ENCODE peak calls at places on chromosomes 2 and 18, in eight cellular contexts. One of them, this sample, is unnamed.

GRCh38 chr2:169348321-169349002 is 13.9 kb downstream of the LRP2 start:
- DNase-seq in aorta: no peak
- DNase-seq in CD8-positive, alpha-beta T cell: no peak
- DNase-seq in mucosa of descending colon: no peak
- DNase-seq in PC-9: no peak
- DNase-seq in CD8-positive, alpha-beta memory T cell: no peak
- DNase-seq in fibroblast of lung: no peak
- DNase-seq in cardiac muscle cell: no peak
- DNase-seq in this sample: no peak

GRCh38 chr2:53575606-53576360 is 191.8 kb upstream of the CHAC2 start:
- DNase-seq in fibroblast of lung: no peak
- DNase-seq in PC-9: peak; percentile 16
- DNase-seq in mucosa of descending colon: no peak
- DNase-seq in CD8-positive, alpha-beta memory T cell: no peak
- DNase-seq in CD8-positive, alpha-beta T cell: no peak
- DNase-seq in aorta: no peak
- DNase-seq in cardiac muscle cell: no peak
- DNase-seq in this sample: no peak

GRCh38 chr18:1779587-1779986 is 791.7 kb downstream of the METTL4 start:
- DNase-seq in aorta: no peak
- DNase-seq in fibroblast of lung: no peak
- DNase-seq in PC-9: no peak
- DNase-seq in mucosa of descending colon: no peak
- DNase-seq in CD8-positive, alpha-beta T cell: no peak
- DNase-seq in cardiac muscle cell: no peak
- DNase-seq in CD8-positive, alpha-beta memory T cell: no peak
- DNase-seq in this sample: no peak

GRCh38 chr2:7748717-7749415 is 831.7 kb downstream of the RNF144A start:
- DNase-seq in cardiac muscle cell: no peak
- DNase-seq in PC-9: no peak
- DNase-seq in CD8-positive, alpha-beta memory T cell: peak; percentile 20
- DNase-seq in CD8-positive, alpha-beta T cell: no peak
- DNase-seq in fibroblast of lung: no peak
- DNase-seq in mucosa of descending colon: no peak
- DNase-seq in aorta: no peak
- DNase-seq in this sample: no peak

GRCh38 chr2:43265006-43265770 is 38.8 kb upstream of the ZFP36L2 start:
- DNase-seq in cardiac muscle cell: peak; percentile 80
- DNase-seq in aorta: peak; percentile 84
- DNase-seq in mucosa of descending colon: no peak
- DNase-seq in PC-9: no peak
- DNase-seq in CD8-positive, alpha-beta T cell: no peak
- DNase-seq in fibroblast of lung: peak; percentile 64
- DNase-seq in CD8-positive, alpha-beta memory T cell: no peak
- DNase-seq in this sample: peak; percentile 79

GRCh38 chr2:104885119-104885777 is 31.3 kb downstream of the POU3F3 start:
- DNase-seq in fibroblast of lung: no peak
- DNase-seq in mucosa of descending colon: no peak
- DNase-seq in CD8-positive, alpha-beta memory T cell: no peak
- DNase-seq in cardiac muscle cell: no peak
- DNase-seq in aorta: no peak
- DNase-seq in PC-9: no peak
- DNase-seq in CD8-positive, alpha-beta T cell: no peak
- DNase-seq in this sample: no peak

GRCh38 chr2:67581751-67582150 is 184.6 kb downstream of the ETAA1 start:
- DNase-seq in fibroblast of lung: no peak
- DNase-seq in cardiac muscle cell: no peak
- DNase-seq in PC-9: no peak
- DNase-seq in CD8-positive, alpha-beta T cell: no peak
- DNase-seq in mucosa of descending colon: no peak
- DNase-seq in aorta: no peak
- DNase-seq in CD8-positive, alpha-beta memory T cell: no peak
- DNase-seq in this sample: no peak

GRCh38 chr2:23386422-23387220 is 1.6 kb downstream of the KLHL29 start:
- DNase-seq in PC-9: no peak
- DNase-seq in CD8-positive, alpha-beta memory T cell: no peak
- DNase-seq in CD8-positive, alpha-beta T cell: no peak
- DNase-seq in cardiac muscle cell: peak; percentile 52
- DNase-seq in mucosa of descending colon: peak; percentile 14
- DNase-seq in fibroblast of lung: no peak
- DNase-seq in aorta: peak; percentile 52
- DNase-seq in this sample: peak; percentile 65

GRCh38 chr2:12227941-12228608 is 481.6 kb downstream of the LPIN1 start:
- DNase-seq in aorta: no peak
- DNase-seq in cardiac muscle cell: no peak
- DNase-seq in PC-9: no peak
- DNase-seq in CD8-positive, alpha-beta memory T cell: no peak
- DNase-seq in CD8-positive, alpha-beta T cell: no peak
- DNase-seq in mucosa of descending colon: no peak
- DNase-seq in fibroblast of lung: peak; percentile 75
- DNase-seq in this sample: no peak

GRCh38 chr2:110959233-110959632 is 161.5 kb upstream of the BCL2L11 start:
- DNase-seq in aorta: no peak
- DNase-seq in CD8-positive, alpha-beta memory T cell: no peak
- DNase-seq in CD8-positive, alpha-beta T cell: no peak
- DNase-seq in PC-9: no peak
- DNase-seq in fibroblast of lung: no peak
- DNase-seq in mucosa of descending colon: no peak
- DNase-seq in cardiac muscle cell: no peak
- DNase-seq in this sample: no peak

GRCh38 chr2:224523626-224524577 is 61.3 kb downstream of the CUL3 start:
- DNase-seq in CD8-positive, alpha-beta T cell: no peak
- DNase-seq in aorta: no peak
- DNase-seq in fibroblast of lung: no peak
- DNase-seq in cardiac muscle cell: no peak
- DNase-seq in mucosa of descending colon: no peak
- DNase-seq in PC-9: no peak
- DNase-seq in CD8-positive, alpha-beta memory T cell: no peak
- DNase-seq in this sample: no peak

GRCh38 chr2:72511906-72512305 is 313.9 kb downstream of the EXOC6B start:
- DNase-seq in aorta: no peak
- DNase-seq in mucosa of descending colon: no peak
- DNase-seq in PC-9: no peak
- DNase-seq in CD8-positive, alpha-beta memory T cell: no peak
- DNase-seq in CD8-positive, alpha-beta T cell: no peak
- DNase-seq in fibroblast of lung: no peak
- DNase-seq in cardiac muscle cell: no peak
- DNase-seq in this sample: no peak

GRCh38 chr18:48488388-48488850 is 50.4 kb upstream of the CTIF start:
- DNase-seq in CD8-positive, alpha-beta T cell: no peak
- DNase-seq in aorta: peak; percentile 91
- DNase-seq in PC-9: peak; percentile 95
- DNase-seq in fibroblast of lung: peak; percentile 73
- DNase-seq in mucosa of descending colon: peak; percentile 88
- DNase-seq in cardiac muscle cell: peak; percentile 94
- DNase-seq in CD8-positive, alpha-beta memory T cell: no peak
- DNase-seq in this sample: no peak

GRCh38 chr2:197786010-197786877 is 1.1 kb upstream of the BOLL start:
- DNase-seq in CD8-positive, alpha-beta T cell: peak; percentile 24
- DNase-seq in PC-9: no peak
- DNase-seq in CD8-positive, alpha-beta memory T cell: peak; percentile 28
- DNase-seq in cardiac muscle cell: peak; percentile 40
- DNase-seq in fibroblast of lung: no peak
- DNase-seq in aorta: peak; percentile 51
- DNase-seq in mucosa of descending colon: peak; percentile 51
- DNase-seq in this sample: peak; percentile 92

GRCh38 chr18:7870855-7871254 is 303.7 kb downstream of the PTPRM start:
- DNase-seq in aorta: no peak
- DNase-seq in PC-9: no peak
- DNase-seq in CD8-positive, alpha-beta memory T cell: no peak
- DNase-seq in mucosa of descending colon: no peak
- DNase-seq in cardiac muscle cell: no peak
- DNase-seq in fibroblast of lung: peak; percentile 67
- DNase-seq in CD8-positive, alpha-beta T cell: no peak
- DNase-seq in this sample: no peak

GRCh38 chr2:231429152-231429551 is 33.6 kb downstream of the B3GNT7 start:
- DNase-seq in CD8-positive, alpha-beta memory T cell: no peak
- DNase-seq in aorta: peak; percentile 7
- DNase-seq in PC-9: no peak
- DNase-seq in mucosa of descending colon: no peak
- DNase-seq in CD8-positive, alpha-beta T cell: no peak
- DNase-seq in cardiac muscle cell: no peak
- DNase-seq in fibroblast of lung: no peak
- DNase-seq in this sample: no peak

GRCh38 chr2:212381428-212382102 is 157.0 kb downstream of the ERBB4 start:
- DNase-seq in cardiac muscle cell: no peak
- DNase-seq in PC-9: no peak
- DNase-seq in mucosa of descending colon: no peak
- DNase-seq in CD8-positive, alpha-beta memory T cell: no peak
- DNase-seq in CD8-positive, alpha-beta T cell: no peak
- DNase-seq in aorta: no peak
- DNase-seq in fibroblast of lung: no peak
- DNase-seq in this sample: no peak

GRCh38 chr2:201964631-201965206 is 68.9 kb upstream of the FZD7 start:
- DNase-seq in PC-9: no peak
- DNase-seq in CD8-positive, alpha-beta memory T cell: no peak
- DNase-seq in aorta: no peak
- DNase-seq in fibroblast of lung: peak; percentile 28
- DNase-seq in CD8-positive, alpha-beta T cell: no peak
- DNase-seq in cardiac muscle cell: no peak
- DNase-seq in mucosa of descending colon: no peak
- DNase-seq in this sample: no peak

GRCh38 chr2:96636772-96637171 is 1.3 kb downstream of the KANSL3 start:
- DNase-seq in aorta: peak; percentile 65
- DNase-seq in cardiac muscle cell: no peak
- DNase-seq in mucosa of descending colon: peak; percentile 41
- DNase-seq in CD8-positive, alpha-beta memory T cell: no peak
- DNase-seq in PC-9: no peak
- DNase-seq in fibroblast of lung: peak; percentile 9
- DNase-seq in CD8-positive, alpha-beta T cell: no peak
- DNase-seq in this sample: no peak

GRCh38 chr2:9720352-9721093 is 89.7 kb upstream of the YWHAQ start:
- DNase-seq in mucosa of descending colon: no peak
- DNase-seq in fibroblast of lung: no peak
- DNase-seq in CD8-positive, alpha-beta T cell: no peak
- DNase-seq in aorta: no peak
- DNase-seq in cardiac muscle cell: no peak
- DNase-seq in CD8-positive, alpha-beta memory T cell: no peak
- DNase-seq in PC-9: no peak
- DNase-seq in this sample: no peak

GRCh38 chr2:201643216-201643651 is at the start of gene TMEM237:
- DNase-seq in PC-9: no peak
- DNase-seq in CD8-positive, alpha-beta T cell: peak; percentile 53
- DNase-seq in CD8-positive, alpha-beta memory T cell: peak; percentile 44
- DNase-seq in fibroblast of lung: peak; percentile 19
- DNase-seq in cardiac muscle cell: peak; percentile 78
- DNase-seq in mucosa of descending colon: no peak
- DNase-seq in aorta: no peak
- DNase-seq in this sample: peak; percentile 80

GRCh38 chr2:56898986-56899385 is 715.2 kb downstream of the CCDC85A start:
- DNase-seq in fibroblast of lung: no peak
- DNase-seq in aorta: no peak
- DNase-seq in CD8-positive, alpha-beta memory T cell: no peak
- DNase-seq in mucosa of descending colon: no peak
- DNase-seq in cardiac muscle cell: no peak
- DNase-seq in CD8-positive, alpha-beta T cell: no peak
- DNase-seq in PC-9: no peak
- DNase-seq in this sample: no peak

GRCh38 chr18:13095466-13095865 is 104.3 kb downstream of the CEP192 start:
- DNase-seq in PC-9: no peak
- DNase-seq in CD8-positive, alpha-beta memory T cell: no peak
- DNase-seq in cardiac muscle cell: no peak
- DNase-seq in fibroblast of lung: no peak
- DNase-seq in aorta: no peak
- DNase-seq in mucosa of descending colon: no peak
- DNase-seq in CD8-positive, alpha-beta T cell: no peak
- DNase-seq in this sample: no peak

GRCh38 chr18:74819433-74820059 is 221.9 kb downstream of the ZNF407 start:
- DNase-seq in aorta: no peak
- DNase-seq in CD8-positive, alpha-beta memory T cell: no peak
- DNase-seq in fibroblast of lung: no peak
- DNase-seq in cardiac muscle cell: peak; percentile 37
- DNase-seq in mucosa of descending colon: peak; percentile 12
- DNase-seq in CD8-positive, alpha-beta T cell: no peak
- DNase-seq in PC-9: no peak
- DNase-seq in this sample: no peak

GRCh38 chr2:144836635-144837350 is 316.9 kb upstream of the ZEB2 start:
- DNase-seq in CD8-positive, alpha-beta memory T cell: no peak
- DNase-seq in PC-9: no peak
- DNase-seq in mucosa of descending colon: no peak
- DNase-seq in aorta: no peak
- DNase-seq in fibroblast of lung: peak; percentile 34
- DNase-seq in CD8-positive, alpha-beta T cell: no peak
- DNase-seq in cardiac muscle cell: no peak
- DNase-seq in this sample: no peak

GRCh38 chr2:1718339-1719220 is 25.7 kb downstream of the PXDN start:
- DNase-seq in mucosa of descending colon: no peak
- DNase-seq in cardiac muscle cell: no peak
- DNase-seq in CD8-positive, alpha-beta T cell: no peak
- DNase-seq in CD8-positive, alpha-beta memory T cell: no peak
- DNase-seq in aorta: no peak
- DNase-seq in PC-9: peak; percentile 17
- DNase-seq in fibroblast of lung: no peak
- DNase-seq in this sample: no peak
- H3K36me3 ChIP-seq in mucosa of descending colon: no peaks in the 10 kb centered on the region
- H3K36me3 ChIP-seq in cardiac muscle cell: no peaks in the 10 kb centered on the region
- H3K36me3 ChIP-seq in CD8-positive, alpha-beta T cell: no peaks in the 10 kb centered on the region
- H3K36me3 ChIP-seq in CD8-positive, alpha-beta memory T cell: no peaks in the 10 kb centered on the region
- H3K36me3 ChIP-seq in aorta: no peaks in the 10 kb centered on the region
- H3K36me3 ChIP-seq in PC-9: no peaks in the 10 kb centered on the region
- H3K36me3 ChIP-seq in fibroblast of lung: peaks cover 2% of the 10 kb centered on the region
- H3K36me3 ChIP-seq in this sample: no peaks in the 10 kb centered on the region

GRCh38 chr2:117832332-117832731 is 17.8 kb downstream of the DDX18 start:
- DNase-seq in fibroblast of lung: peak; percentile 9
- DNase-seq in cardiac muscle cell: no peak
- DNase-seq in aorta: no peak
- DNase-seq in mucosa of descending colon: no peak
- DNase-seq in CD8-positive, alpha-beta memory T cell: no peak
- DNase-seq in PC-9: peak; percentile 9
- DNase-seq in CD8-positive, alpha-beta T cell: no peak
- DNase-seq in this sample: no peak
- H3K36me3 ChIP-seq in fibroblast of lung: no peaks in the 10 kb centered on the region
- H3K36me3 ChIP-seq in cardiac muscle cell: peaks cover 31% of the 10 kb centered on the region
- H3K36me3 ChIP-seq in aorta: peaks cover 7% of the 10 kb centered on the region
- H3K36me3 ChIP-seq in mucosa of descending colon: peaks cover 16% of the 10 kb centered on the region
- H3K36me3 ChIP-seq in CD8-positive, alpha-beta memory T cell: peaks cover 31% of the 10 kb centered on the region
- H3K36me3 ChIP-seq in PC-9: peaks cover 34% of the 10 kb centered on the region
- H3K36me3 ChIP-seq in CD8-positive, alpha-beta T cell: peaks cover 35% of the 10 kb centered on the region
- H3K36me3 ChIP-seq in this sample: peaks cover 10% of the 10 kb centered on the region

DNA sequence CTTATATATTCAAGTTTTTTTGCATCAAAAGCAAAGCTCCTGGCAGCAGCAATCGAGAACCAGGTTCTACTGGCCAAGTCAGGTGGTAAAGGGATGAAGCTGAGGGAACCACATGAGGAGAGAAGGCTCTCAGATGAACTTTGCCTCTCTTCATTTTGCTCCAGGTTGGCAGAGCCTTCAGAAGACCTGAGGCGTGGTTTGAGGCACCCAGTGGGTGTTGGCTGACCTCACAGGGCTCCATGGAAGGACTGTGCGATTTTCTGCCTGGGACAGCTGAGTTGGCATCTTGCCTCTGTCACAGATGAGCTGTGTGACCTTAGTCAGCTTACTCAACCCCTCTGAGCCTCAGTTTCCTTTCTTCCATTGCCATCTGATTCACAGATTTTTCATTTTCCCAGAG is 89.0 kb downstream of the INSIG2 start:
- DNase-seq in PC-9: no peak
- DNase-seq in cardiac muscle cell: no peak
- DNase-seq in CD8-positive, alpha-beta memory T cell: no peak
- DNase-seq in mucosa of descending colon: no peak
- DNase-seq in aorta: no peak
- DNase-seq in fibroblast of lung: no peak
- DNase-seq in CD8-positive, alpha-beta T cell: no peak
- DNase-seq in this sample: no peak
- H3K36me3 ChIP-seq in PC-9: no peaks in the 10 kb centered on the region
- H3K36me3 ChIP-seq in cardiac muscle cell: no peaks in the 10 kb centered on the region
- H3K36me3 ChIP-seq in CD8-positive, alpha-beta memory T cell: no peaks in the 10 kb centered on the region
- H3K36me3 ChIP-seq in mucosa of descending colon: no peaks in the 10 kb centered on the region
- H3K36me3 ChIP-seq in aorta: no peaks in the 10 kb centered on the region
- H3K36me3 ChIP-seq in fibroblast of lung: no peaks in the 10 kb centered on the region
- H3K36me3 ChIP-seq in CD8-positive, alpha-beta T cell: no peaks in the 10 kb centered on the region
- H3K36me3 ChIP-seq in this sample: no peaks in the 10 kb centered on the region

GRCh38 chr2:172564376-172564775 is 8.5 kb downstream of the PDK1 start:
- DNase-seq in cardiac muscle cell: no peak
- DNase-seq in CD8-positive, alpha-beta T cell: no peak
- DNase-seq in PC-9: no peak
- DNase-seq in fibroblast of lung: no peak
- DNase-seq in mucosa of descending colon: no peak
- DNase-seq in CD8-positive, alpha-beta memory T cell: no peak
- DNase-seq in aorta: no peak
- DNase-seq in this sample: no peak
- H3K36me3 ChIP-seq in cardiac muscle cell: peaks cover 70% of the 10 kb centered on the region
- H3K36me3 ChIP-seq in CD8-positive, alpha-beta T cell: peaks cover 16% of the 10 kb centered on the region
- H3K36me3 ChIP-seq in PC-9: peaks cover 72% of the 10 kb centered on the region
- H3K36me3 ChIP-seq in fibroblast of lung: peaks cover 4% of the 10 kb centered on the region
- H3K36me3 ChIP-seq in mucosa of descending colon: no peaks in the 10 kb centered on the region
- H3K36me3 ChIP-seq in CD8-positive, alpha-beta memory T cell: peaks cover 21% of the 10 kb centered on the region
- H3K36me3 ChIP-seq in aorta: no peaks in the 10 kb centered on the region
- H3K36me3 ChIP-seq in this sample: peaks cover 66% of the 10 kb centered on the region

This sample was measured in psoas muscle.